ENCODE peak calls at places on chromosomes 2 and 18, in six cellular contexts. N is PC-9; P is CD8-positive, alpha-beta memory T cell; G is right lobe of liver; C is CD8-positive, alpha-beta T cell; A is lower lobe of right lung. L is an unnamed sample.

GRCh38 chr2:190789074-190790004 is 91.3 kb upstream of the GLS start:
- DNase-seq in N (no peak), P (no peak), G (no peak), C (no peak), A (no peak), L (no peak)

GRCh38 chr18:79819951-79820351 is 22.2 kb downstream of the KCNG2 start:
- DNase-seq in N (no peak), P (no peak), G (no peak), C (no peak), A (no peak), L (no peak)

GRCh38 chr2:30950339-30950738 is 143.1 kb upstream of the CAPN13 start:
- DNase-seq in N (no peak), P (no peak), G (no peak), C (no peak), A (no peak), L (no peak)

GRCh38 chr18:8301427-8302172 is 307.6 kb upstream of the RAB12 start:
- DNase-seq in N (no peak), P (no peak), G (peak; percentile 94), C (no peak), A (no peak), L (no peak)

GRCh38 chr2:30636311-30636710 is 170.9 kb downstream of the CAPN13 start:
- DNase-seq in N (no peak), P (no peak), G (no peak), C (no peak), A (no peak), L (no peak)

GRCh38 chr2:55111570-55112228 is 61.4 kb upstream of the RTN4 start:
- DNase-seq in N (peak; percentile 96), P (no peak), G (no peak), C (no peak), A (peak; percentile 80), L (no peak)

GRCh38 chr2:105888625-105889024 is 143.9 kb downstream of the NCK2 start:
- DNase-seq in N (no peak), P (no peak), G (no peak), C (no peak), A (no peak), L (no peak)

GRCh38 chr2:37809525-37809924 is 115.6 kb upstream of the RMDN2 start:
- DNase-seq in N (no peak), P (no peak), G (no peak), C (no peak), A (no peak), L (no peak)

GRCh38 chr18:26813043-26813442 is 52.5 kb downstream of the AQP4 start:
- DNase-seq in N (no peak), P (no peak), G (peak; percentile 60), C (no peak), A (no peak), L (no peak)

GRCh38 chr2:183487316-183487715 is 363.1 kb downstream of the NUP35 start:
- DNase-seq in N (peak; percentile 22), P (no peak), G (no peak), C (no peak), A (no peak), L (no peak)

GRCh38 chr2:64880193-64880951 is 108.8 kb upstream of the SLC1A4 start:
- DNase-seq in N (no peak), P (no peak), G (peak; percentile 28), C (no peak), A (no peak), L (no peak)

GRCh38 chr2:37589298-37589697 is 82.1 kb downstream of the CDC42EP3 start:
- DNase-seq in N (no peak), P (no peak), G (no peak), C (no peak), A (no peak), L (no peak)

GRCh38 chr2:162301151-162301804 is 17.2 kb downstream of the IFIH1 start:
- DNase-seq in N (no peak), P (peak; percentile 47), G (peak; percentile 56), C (peak; percentile 39), A (peak; percentile 45), L (peak; percentile 45)

GRCh38 chr2:112465373-112465772 is 16.6 kb upstream of the TTL start:
- DNase-seq in N (no peak), P (no peak), G (no peak), C (no peak), A (no peak), L (no peak)

GRCh38 chr2:181312515-181312927 is 144.7 kb upstream of the ITGA4 start:
- DNase-seq in N (no peak), P (peak; percentile 41), G (no peak), C (peak; percentile 19), A (no peak), L (no peak)

GRCh38 chr18:42184685-42185477 is 229.8 kb downstream of the PIK3C3 start:
- DNase-seq in N (no peak), P (no peak), G (no peak), C (no peak), A (no peak), L (no peak)

GRCh38 chr2:219612605-219613286 is 14.7 kb upstream of the SLC4A3 start:
- DNase-seq in N (no peak), P (peak; percentile 50), G (no peak), C (no peak), A (no peak), L (no peak)

GRCh38 chr2:222709191-222709891 is 37.9 kb downstream of the MOGAT1 start:
- DNase-seq in N (peak; percentile 57), P (no peak), G (no peak), C (no peak), A (peak; percentile 75), L (no peak)

GRCh38 chr2:130756041-130756720 is 841 bp downstream of the AMER3 start:
- DNase-seq in N (no peak), P (no peak), G (no peak), C (no peak), A (no peak), L (no peak)

GRCh38 chr2:42281682-42282081 is 79.3 kb downstream of the COX7A2L start:
- DNase-seq in N (no peak), P (no peak), G (no peak), C (no peak), A (no peak), L (no peak)

GRCh38 chr18:33577688-33578370 is at the start of gene ASXL3:
- DNase-seq in N (no peak), P (no peak), G (peak; percentile 73), C (no peak), A (peak; percentile 52), L (no peak)

GRCh38 chr18:10128906-10129305 is 215.1 kb downstream of the VAPA start:
- DNase-seq in N (no peak), P (no peak), G (no peak), C (no peak), A (no peak), L (no peak)

GRCh38 chr2:214484701-214485100 is 73.8 kb downstream of the VWC2L start:
- DNase-seq in N (no peak), P (no peak), G (no peak), C (no peak), A (no peak), L (no peak)

GRCh38 chr2:179195146-179195545 is 69.5 kb downstream of the SESTD1 start:
- DNase-seq in N (no peak), P (no peak), G (no peak), C (no peak), A (no peak), L (no peak)

GRCh38 chr2:15031745-15032240 is 399.3 kb downstream of the LRATD1 start:
- DNase-seq in N (no peak), P (no peak), G (no peak), C (no peak), A (no peak), L (no peak)

DNA sequence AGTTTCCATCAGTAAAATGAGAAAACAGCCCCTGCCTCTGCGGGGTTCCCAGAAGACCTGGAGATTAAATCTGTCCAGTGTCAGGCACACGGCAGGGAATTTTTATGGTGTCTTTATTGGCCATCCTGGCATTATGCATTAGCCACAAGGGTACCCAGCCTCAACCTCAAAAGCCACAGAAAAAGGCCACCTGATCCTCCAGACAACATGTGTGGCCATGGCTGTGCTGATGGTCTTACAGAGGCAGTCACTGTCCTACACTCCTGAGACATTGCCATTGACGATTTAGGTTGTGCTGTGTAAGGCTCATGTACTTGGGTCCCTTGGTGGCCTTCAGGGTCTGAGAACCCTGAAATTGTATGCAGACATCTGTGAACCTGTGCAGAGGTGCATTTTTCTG is 115.6 kb downstream of the SMAD7 start:
- DNase-seq in N (no peak), P (no peak), G (peak; percentile 35), C (no peak), A (peak; percentile 6), L (no peak)
- H3K4me1 ChIP-seq in N (peaks cover 77% of the 10 kb centered on the region), P (peaks cover 85% of the 10 kb centered on the region), G (peaks cover 4% of the 10 kb centered on the region), C (peaks cover 74% of the 10 kb centered on the region), A (peaks cover 71% of the 10 kb centered on the region), L (peaks cover 91% of the 10 kb centered on the region)

GRCh38 chr2:101788995-101789970 is 91.8 kb downstream of the MAP4K4 start:
- DNase-seq in N (peak; percentile 74), P (no peak), G (no peak), C (no peak), A (no peak), L (no peak)

GRCh38 chr2:101788565-101788964 is 91.1 kb downstream of the MAP4K4 start:
- DNase-seq in N (no peak), P (no peak), G (no peak), C (no peak), A (no peak), L (no peak)

GRCh38 chr2:101792208-101792607 is 94.7 kb downstream of the MAP4K4 start:
- DNase-seq in N (no peak), P (no peak), G (no peak), C (no peak), A (no peak), L (no peak)

GRCh38 chr2:101790416-101790815 is 92.9 kb downstream of the MAP4K4 start:
- DNase-seq in N (no peak), P (no peak), G (no peak), C (no peak), A (no peak), L (no peak)

GRCh38 chr2:101790856-101791255 is 93.3 kb downstream of the MAP4K4 start:
- DNase-seq in N (no peak), P (no peak), G (no peak), C (no peak), A (no peak), L (no peak)
- H3K27ac ChIP-seq in N (no peak overlapping the region), P (no peak overlapping the region), G (peak overlapping the region; percentile 21), C (no peak overlapping the region), A (no peak overlapping the region), L (no peak overlapping the region)

DNA sequence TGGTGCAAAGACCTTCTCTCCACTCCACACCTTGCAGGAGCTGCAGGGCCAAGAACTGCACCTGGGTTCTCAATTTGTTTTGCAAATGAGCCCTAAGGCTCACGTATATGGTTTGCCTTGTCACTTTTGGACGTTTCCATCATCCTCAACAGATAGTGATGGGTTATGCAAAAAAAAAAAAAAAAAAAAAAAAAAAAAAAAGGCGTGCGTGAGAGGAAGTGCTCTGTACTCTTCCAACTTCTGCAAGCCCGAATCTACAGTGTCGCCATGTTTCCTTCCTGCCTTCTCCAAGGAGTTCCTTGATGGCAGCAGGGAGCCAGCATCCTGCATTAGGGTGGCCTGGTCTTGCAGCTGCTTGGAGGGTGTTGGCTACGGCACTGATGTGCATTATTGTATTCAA is 4.0 kb upstream of the INHBB start:
- DNase-seq in N (no peak), P (no peak), G (no peak), C (no peak), A (no peak), L (no peak)
- H3K27me3 ChIP-seq in N (peaks cover 7% of the 10 kb centered on the region), P (peaks cover 32% of the 10 kb centered on the region), G (no peaks in the 10 kb centered on the region), C (peaks cover 28% of the 10 kb centered on the region), A (peaks cover 69% of the 10 kb centered on the region), L (peaks cover 37% of the 10 kb centered on the region)

DNA sequence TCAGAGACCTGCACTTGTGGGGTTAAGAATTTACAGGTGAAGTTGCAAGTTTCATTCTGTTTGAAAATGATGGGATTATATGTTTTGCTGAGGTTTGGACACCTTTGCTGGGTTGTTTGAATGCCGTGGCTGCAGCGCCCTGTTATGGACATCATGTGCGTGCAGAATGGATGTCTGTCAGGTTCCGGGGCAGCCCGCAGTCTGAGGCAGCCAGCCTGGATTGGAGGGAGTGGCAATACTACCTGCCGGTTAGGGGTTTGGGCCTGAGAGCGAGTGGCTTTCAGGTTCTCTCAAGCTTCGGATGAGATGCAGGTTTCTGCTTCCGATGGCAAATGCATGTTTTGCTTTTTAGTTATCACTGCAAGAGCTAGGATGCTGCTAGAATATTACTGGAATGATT is 1.1 kb downstream of the CASP8 start:
- DNase-seq in N (no peak), P (peak; percentile 57), G (no peak), C (peak; percentile 57), A (no peak), L (peak; percentile 50)
- H3K4me1 ChIP-seq in N (peaks cover 38% of the 10 kb centered on the region), P (peaks cover 74% of the 10 kb centered on the region), G (no peaks in the 10 kb centered on the region), C (peaks cover 68% of the 10 kb centered on the region), A (peaks cover 60% of the 10 kb centered on the region), L (peaks cover 55% of the 10 kb centered on the region)

L was measured in effector memory CD4-positive, alpha-beta T cell.